ENCODE peak calls at places on chromosomes 5 and 9, in seven cellular contexts. E, R, S, D, X, M and F are unnamed samples.
A peak's percentile ranks its signal among the peaks of the same experiment; 100 is the strongest.

GRCh38 chr9:133594310-133594709 is 14.9 kb downstream of the FAM163B start:
- DNase-seq in R (no peak), D (no peak), M (no peak), X (no peak), E (no peak), S (no peak), F (no peak)

GRCh38 chr5:139481122-139481533 is 1.4 kb downstream of the STING1 start:
- DNase-seq in X (no peak), E (no peak), R (no peak), S (peak; percentile 58), M (no peak), D (no peak), F (no peak)

GRCh38 chr9:75053869-75054268 is 25.8 kb upstream of the CARNMT1 start:
- DNase-seq in S (no peak), M (no peak), D (no peak), X (no peak), R (no peak), E (no peak), F (no peak)

GRCh38 chr5:1227669-1228068 is 2.5 kb downstream of the SLC6A18 start:
- DNase-seq in X (no peak), D (no peak), E (no peak), S (no peak), M (no peak), R (peak; percentile 82), F (no peak)

GRCh38 chr9:94054731-94055130 is 29.5 kb upstream of the PTPDC1 start:
- DNase-seq in E (no peak), D (no peak), S (no peak), X (no peak), M (no peak), R (no peak), F (no peak)

GRCh38 chr5:33330992-33331391 is 109.8 kb upstream of the TARS1 start:
- DNase-seq in D (no peak), S (no peak), X (no peak), R (no peak), E (no peak), M (no peak), F (no peak)

GRCh38 chr5:149387081-149387611 is 8.1 kb upstream of the IL17B start:
- DNase-seq in M (no peak), D (no peak), X (no peak), E (no peak), R (no peak), S (no peak), F (no peak)

GRCh38 chr5:115168829-115169391 is 798 bp downstream of the TRIM36 start:
- DNase-seq in S (no peak), R (peak; percentile 42), D (peak; percentile 83), E (no peak), M (no peak), X (no peak), F (peak; percentile 33)

GRCh38 chr5:141208478-141208877 is at the start of gene PCDHB12:
- DNase-seq in E (no peak), M (no peak), R (no peak), S (no peak), D (peak; percentile 22), X (no peak), F (no peak)

GRCh38 chr9:69149321-69149807 is 24.7 kb upstream of the TJP2 start:
- DNase-seq in E (no peak), D (peak; percentile 30), R (no peak), M (peak; percentile 65), X (no peak), S (peak; percentile 18), F (no peak)

GRCh38 chr9:81829201-81829882 is 98.9 kb upstream of the SPATA31D4 start:
- DNase-seq in S (no peak), M (no peak), E (no peak), D (no peak), R (no peak), X (no peak), F (no peak)

GRCh38 chr5:78221964-78222451 is 72.5 kb downstream of the AP3B1 start:
- DNase-seq in S (no peak), D (no peak), M (no peak), X (no peak), E (no peak), R (no peak), F (peak; percentile 72)

GRCh38 chr5:143592648-143593047 is 189.2 kb upstream of the NR3C1 start:
- DNase-seq in E (no peak), M (no peak), R (no peak), D (no peak), X (peak; percentile 2), S (no peak), F (peak; percentile 39)

GRCh38 chr5:7886849-7887460 is 18.0 kb downstream of the MTRR start:
- DNase-seq in E (no peak), S (no peak), X (no peak), M (no peak), D (peak; percentile 14), R (no peak), F (no peak)

GRCh38 chr5:109859537-109859936 is 169.8 kb downstream of the MAN2A1 start:
- DNase-seq in E (no peak), D (no peak), X (no peak), M (no peak), R (no peak), S (no peak), F (no peak)

GRCh38 chr9:4048441-4048840 is 251.4 kb downstream of the GLIS3 start:
- DNase-seq in E (no peak), M (peak; percentile 7), X (no peak), S (no peak), D (peak; percentile 50), R (no peak), F (no peak)

GRCh38 chr9:136373300-136374182 is at the start of gene CARD9:
- DNase-seq in X (no peak), R (no peak), E (no peak), S (no peak), M (no peak), D (no peak), F (peak; percentile 83)
- TF ChIP-seq CTCF in X (no peak), R (no peak), E (no peak), S (no peak), M (no peak), D (no peak), F (no peak)

GRCh38 chr9:104322581-104322980 is 181.5 kb upstream of the OR13F1 start:
- DNase-seq in S (no peak), E (no peak), R (no peak), X (no peak), M (no peak), D (no peak), F (no peak)
- TF ChIP-seq CTCF in S (no peak), E (no peak), R (no peak), X (no peak), M (no peak), D (no peak), F (no peak)

DNA sequence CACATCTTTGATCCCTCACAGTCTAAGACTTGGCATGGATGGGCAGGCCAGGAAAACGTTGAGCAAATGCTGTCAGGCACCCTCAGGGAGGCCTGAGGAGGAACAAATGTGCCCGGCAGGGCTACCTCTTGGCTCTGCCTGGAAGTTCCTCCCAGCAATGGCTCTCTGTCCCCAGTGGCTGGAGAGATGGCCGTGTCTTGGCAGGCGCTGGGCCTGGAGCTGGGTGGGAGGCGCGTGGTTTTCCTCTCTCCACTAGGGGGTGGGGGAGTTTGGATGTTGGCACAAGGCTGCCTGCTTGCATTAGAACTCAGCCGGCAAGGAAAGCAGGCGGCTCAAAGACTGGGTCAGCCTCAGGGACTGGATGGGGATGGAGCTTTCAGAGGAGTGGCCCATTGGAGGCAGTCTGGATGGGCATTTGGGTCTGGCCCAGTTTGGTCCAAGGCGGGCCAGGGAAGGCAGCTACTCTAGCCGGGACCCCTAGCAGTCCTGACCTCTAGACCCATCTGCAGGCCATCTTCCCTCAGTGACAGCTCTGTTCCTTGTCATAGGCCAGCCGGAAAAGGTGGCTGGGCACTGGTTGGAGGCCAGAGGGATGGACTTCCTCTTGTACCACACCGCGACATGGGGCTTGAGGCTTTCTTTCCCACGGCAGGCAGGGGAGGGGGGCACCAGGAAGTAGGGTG is 68.2 kb upstream of the STC2 start:
- DNase-seq in X (peak; percentile 33), S (no peak), E (no peak), R (peak; percentile 30), D (peak; percentile 67), M (no peak), F (no peak)
- TF ChIP-seq CTCF in X (no peak), S (no peak), E (peak; percentile 15), R (peak; percentile 30), D (peak; percentile 58), M (peak; percentile 37), F (no peak)

GRCh38 chr5:113038714-113039113 is 62.1 kb downstream of the DCP2 start:
- DNase-seq in E (no peak), M (no peak), D (no peak), X (no peak), R (no peak), S (no peak), F (no peak)
- TF ChIP-seq CTCF in E (no peak), M (peak; percentile 5), D (no peak), X (no peak), R (no peak), S (no peak), F (no peak)

GRCh38 chr9:130041648-130042405 is 1.2 kb downstream of the FNBP1 start:
- DNase-seq in E (no peak), X (peak; percentile 13), S (peak; percentile 21), M (no peak), R (peak; percentile 47), D (peak; percentile 52), F (no peak)
- TF ChIP-seq CTCF in E (no peak), X (no peak), S (no peak), M (no peak), R (no peak), D (no peak), F (no peak)

DNA sequence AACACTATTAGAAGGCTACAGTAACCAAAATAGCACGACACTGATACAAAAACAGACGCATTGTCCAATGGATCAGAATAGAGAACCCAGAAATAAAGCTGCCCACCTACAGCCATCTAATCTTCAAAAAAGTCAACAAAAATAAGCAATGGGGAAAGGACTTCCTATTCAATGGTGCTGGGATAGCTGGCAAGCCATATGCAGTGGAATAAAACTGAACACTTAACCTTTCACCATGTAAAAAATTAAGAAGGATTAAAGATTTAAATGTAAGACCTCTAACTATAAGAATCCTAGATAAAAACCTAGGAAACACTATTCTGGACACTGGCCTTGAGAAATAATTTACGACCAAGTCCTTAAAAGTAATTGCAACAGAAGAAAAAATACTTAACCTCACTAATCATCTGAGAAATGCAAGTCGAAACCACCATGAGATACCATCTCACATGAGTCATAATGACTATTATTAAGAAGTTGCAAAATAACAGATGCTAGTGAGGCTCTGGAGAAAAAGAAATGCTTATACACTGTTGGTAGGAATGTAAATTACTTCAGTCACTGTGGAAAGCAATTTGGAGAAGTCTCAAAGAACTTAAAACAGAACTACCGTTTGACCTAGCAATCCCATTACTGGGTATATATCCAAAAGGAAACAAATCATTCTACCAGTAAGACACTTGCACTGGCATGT is 203.3 kb upstream of the CDH9 start:
- DNase-seq in D (no peak), X (no peak), E (peak; percentile 97), S (no peak), R (no peak), M (peak; percentile 85), F (no peak)
- TF ChIP-seq CTCF in D (no peak), X (no peak), E (no peak), S (no peak), R (no peak), M (peak; percentile 54), F (no peak)